ENCODE peak calls at places on chromosome 6, in six cellular contexts. One of them, this sample, is unnamed. For H3K4me1 and H3K36me3, the result is how much of the 10 kb centered on the place peaks cover.

GRCh38 chr6:93568169-93568568 is 148.8 kb upstream of the EPHA7 start:
- DNase-seq in fibroblast of lung: no peak
- DNase-seq in endothelial cell of umbilical vein: no peak
- DNase-seq in heart right ventricle: no peak
- DNase-seq in heart left ventricle: no peak
- DNase-seq in lower lobe of right lung: no peak
- DNase-seq in this sample: no peak

GRCh38 chr6:39301606-39302005 is 12.6 kb downstream of the KCNK17 start:
- DNase-seq in fibroblast of lung: no peak
- DNase-seq in endothelial cell of umbilical vein: no peak
- DNase-seq in heart right ventricle: no peak
- DNase-seq in heart left ventricle: no peak
- DNase-seq in lower lobe of right lung: no peak
- DNase-seq in this sample: no peak

GRCh38 chr6:162998777-162999176 is 271.0 kb downstream of the PACRG start:
- DNase-seq in fibroblast of lung: no peak
- DNase-seq in endothelial cell of umbilical vein: no peak
- DNase-seq in heart right ventricle: no peak
- DNase-seq in heart left ventricle: no peak
- DNase-seq in lower lobe of right lung: no peak
- DNase-seq in this sample: no peak

GRCh38 chr6:154111025-154111424 is 72.0 kb downstream of the OPRM1 start:
- DNase-seq in fibroblast of lung: no peak
- DNase-seq in endothelial cell of umbilical vein: no peak
- DNase-seq in heart right ventricle: no peak
- DNase-seq in heart left ventricle: no peak
- DNase-seq in lower lobe of right lung: no peak
- DNase-seq in this sample: no peak

GRCh38 chr6:149235130-149235561 is 82.4 kb upstream of the TAB2 start:
- DNase-seq in fibroblast of lung: peak
- DNase-seq in endothelial cell of umbilical vein: peak
- DNase-seq in heart right ventricle: no peak
- DNase-seq in heart left ventricle: peak
- DNase-seq in lower lobe of right lung: no peak
- DNase-seq in this sample: no peak

GRCh38 chr6:166008441-166009369 is 158.9 kb downstream of the TBXT start:
- DNase-seq in fibroblast of lung: peak
- DNase-seq in endothelial cell of umbilical vein: no peak
- DNase-seq in heart right ventricle: no peak
- DNase-seq in heart left ventricle: peak
- DNase-seq in lower lobe of right lung: no peak
- DNase-seq in this sample: no peak

GRCh38 chr6:140043357-140043756 is 668.9 kb upstream of the CITED2 start:
- DNase-seq in fibroblast of lung: peak
- DNase-seq in endothelial cell of umbilical vein: peak
- DNase-seq in heart right ventricle: no peak
- DNase-seq in heart left ventricle: no peak
- DNase-seq in lower lobe of right lung: no peak
- DNase-seq in this sample: no peak

GRCh38 chr6:114344216-114344970 is 1.6 kb upstream of the HS3ST5 start:
- DNase-seq in fibroblast of lung: no peak
- DNase-seq in endothelial cell of umbilical vein: peak
- DNase-seq in heart right ventricle: no peak
- DNase-seq in heart left ventricle: no peak
- DNase-seq in lower lobe of right lung: no peak
- DNase-seq in this sample: no peak

GRCh38 chr6:9463311-9463710 is 951.6 kb downstream of the TFAP2A start:
- DNase-seq in fibroblast of lung: no peak
- DNase-seq in endothelial cell of umbilical vein: no peak
- DNase-seq in heart right ventricle: no peak
- DNase-seq in heart left ventricle: no peak
- DNase-seq in lower lobe of right lung: no peak
- DNase-seq in this sample: no peak

GRCh38 chr6:49118475-49118874 is 344.6 kb downstream of the MMUT start:
- DNase-seq in fibroblast of lung: no peak
- DNase-seq in endothelial cell of umbilical vein: no peak
- DNase-seq in heart right ventricle: no peak
- DNase-seq in heart left ventricle: no peak
- DNase-seq in lower lobe of right lung: no peak
- DNase-seq in this sample: no peak

GRCh38 chr6:73263570-73263909 is 544 bp upstream of the KHDC1 start:
- DNase-seq in fibroblast of lung: no peak
- DNase-seq in endothelial cell of umbilical vein: no peak
- DNase-seq in heart right ventricle: no peak
- DNase-seq in heart left ventricle: no peak
- DNase-seq in lower lobe of right lung: no peak
- DNase-seq in this sample: no peak

GRCh38 chr6:36200998-36201596 is 4.6 kb downstream of the BRPF3 start:
- DNase-seq in fibroblast of lung: no peak
- DNase-seq in endothelial cell of umbilical vein: no peak
- DNase-seq in heart right ventricle: no peak
- DNase-seq in heart left ventricle: no peak
- DNase-seq in lower lobe of right lung: no peak
- DNase-seq in this sample: no peak

GRCh38 chr6:5898563-5898962 is 108.2 kb downstream of the NRN1 start:
- DNase-seq in fibroblast of lung: no peak
- DNase-seq in endothelial cell of umbilical vein: no peak
- DNase-seq in heart right ventricle: no peak
- DNase-seq in heart left ventricle: no peak
- DNase-seq in lower lobe of right lung: no peak
- DNase-seq in this sample: no peak

GRCh38 chr6:391559-392440 is at the start of gene IRF4:
- DNase-seq in fibroblast of lung: no peak
- DNase-seq in endothelial cell of umbilical vein: no peak
- DNase-seq in heart right ventricle: no peak
- DNase-seq in heart left ventricle: no peak
- DNase-seq in lower lobe of right lung: no peak
- DNase-seq in this sample: no peak

GRCh38 chr6:156017838-156018237 is 562.2 kb upstream of the NOX3 start:
- DNase-seq in fibroblast of lung: no peak
- DNase-seq in endothelial cell of umbilical vein: no peak
- DNase-seq in heart right ventricle: no peak
- DNase-seq in heart left ventricle: no peak
- DNase-seq in lower lobe of right lung: no peak
- DNase-seq in this sample: no peak

GRCh38 chr6:14065350-14065749 is 52.2 kb upstream of the CD83 start:
- DNase-seq in fibroblast of lung: no peak
- DNase-seq in endothelial cell of umbilical vein: no peak
- DNase-seq in heart right ventricle: no peak
- DNase-seq in heart left ventricle: no peak
- DNase-seq in lower lobe of right lung: no peak
- DNase-seq in this sample: no peak

GRCh38 chr6:3026811-3027626 is 27.3 kb downstream of the NQO2 start:
- DNase-seq in fibroblast of lung: no peak
- DNase-seq in endothelial cell of umbilical vein: no peak
- DNase-seq in heart right ventricle: no peak
- DNase-seq in heart left ventricle: no peak
- DNase-seq in lower lobe of right lung: no peak
- DNase-seq in this sample: no peak

GRCh38 chr6:101281266-101281665 is 112.2 kb upstream of the GRIK2 start:
- DNase-seq in fibroblast of lung: no peak
- DNase-seq in endothelial cell of umbilical vein: no peak
- DNase-seq in heart right ventricle: no peak
- DNase-seq in heart left ventricle: no peak
- DNase-seq in lower lobe of right lung: no peak
- DNase-seq in this sample: no peak

GRCh38 chr6:100001915-100002388 is 7.9 kb upstream of the MCHR2 start:
- DNase-seq in fibroblast of lung: peak
- DNase-seq in endothelial cell of umbilical vein: peak
- DNase-seq in heart right ventricle: peak
- DNase-seq in heart left ventricle: peak
- DNase-seq in lower lobe of right lung: peak
- DNase-seq in this sample: peak

GRCh38 chr6:4460595-4461475 is 315.4 kb upstream of the CDYL start:
- DNase-seq in fibroblast of lung: peak
- DNase-seq in endothelial cell of umbilical vein: no peak
- DNase-seq in heart right ventricle: peak
- DNase-seq in heart left ventricle: peak
- DNase-seq in lower lobe of right lung: no peak
- DNase-seq in this sample: peak

GRCh38 chr6:109455161-109455501 is 441 bp downstream of the MICAL1 start:
- DNase-seq in fibroblast of lung: peak
- DNase-seq in endothelial cell of umbilical vein: peak
- DNase-seq in heart right ventricle: no peak
- DNase-seq in heart left ventricle: no peak
- DNase-seq in lower lobe of right lung: no peak
- DNase-seq in this sample: no peak

GRCh38 chr6:67244037-67244436 is 1391.0 kb upstream of the ADGRB3 start:
- DNase-seq in fibroblast of lung: no peak
- DNase-seq in endothelial cell of umbilical vein: no peak
- DNase-seq in heart right ventricle: no peak
- DNase-seq in heart left ventricle: no peak
- DNase-seq in lower lobe of right lung: no peak
- DNase-seq in this sample: no peak

GRCh38 chr6:149045404-149045803 is 272.1 kb upstream of the TAB2 start:
- DNase-seq in fibroblast of lung: no peak
- DNase-seq in endothelial cell of umbilical vein: no peak
- DNase-seq in heart right ventricle: no peak
- DNase-seq in heart left ventricle: no peak
- DNase-seq in lower lobe of right lung: no peak
- DNase-seq in this sample: no peak

GRCh38 chr6:168439791-168440491 is 1.0 kb upstream of the SMOC2 start:
- DNase-seq in fibroblast of lung: no peak
- DNase-seq in endothelial cell of umbilical vein: no peak
- DNase-seq in heart right ventricle: no peak
- DNase-seq in heart left ventricle: no peak
- DNase-seq in lower lobe of right lung: no peak
- DNase-seq in this sample: no peak
- TF ChIP-seq CTCF in fibroblast of lung: no peak
- TF ChIP-seq CTCF in endothelial cell of umbilical vein: no peak
- TF ChIP-seq CTCF in heart right ventricle: no peak
- TF ChIP-seq CTCF in heart left ventricle: no peak
- TF ChIP-seq CTCF in lower lobe of right lung: no peak
- TF ChIP-seq CTCF in this sample: no peak

GRCh38 chr6:37516076-37516919 is 16.6 kb upstream of the CCDC167 start:
- DNase-seq in fibroblast of lung: no peak
- DNase-seq in endothelial cell of umbilical vein: no peak
- DNase-seq in heart right ventricle: peak
- DNase-seq in heart left ventricle: peak
- DNase-seq in lower lobe of right lung: peak
- DNase-seq in this sample: no peak

GRCh38 chr6:37514377-37514776 is 14.7 kb upstream of the CCDC167 start:
- DNase-seq in fibroblast of lung: peak
- DNase-seq in endothelial cell of umbilical vein: no peak
- DNase-seq in heart right ventricle: no peak
- DNase-seq in heart left ventricle: no peak
- DNase-seq in lower lobe of right lung: no peak
- DNase-seq in this sample: no peak

GRCh38 chr6:37514840-37515239 is 15.1 kb upstream of the CCDC167 start:
- DNase-seq in fibroblast of lung: no peak
- DNase-seq in endothelial cell of umbilical vein: no peak
- DNase-seq in heart right ventricle: no peak
- DNase-seq in heart left ventricle: no peak
- DNase-seq in lower lobe of right lung: no peak
- DNase-seq in this sample: no peak

GRCh38 chr6:37516920-37517405 is 17.3 kb upstream of the CCDC167 start:
- DNase-seq in fibroblast of lung: no peak
- DNase-seq in endothelial cell of umbilical vein: no peak
- DNase-seq in heart right ventricle: no peak
- DNase-seq in heart left ventricle: no peak
- DNase-seq in lower lobe of right lung: no peak
- DNase-seq in this sample: no peak

GRCh38 chr6:37515712-37516075 is 16.0 kb upstream of the CCDC167 start:
- DNase-seq in fibroblast of lung: no peak
- DNase-seq in endothelial cell of umbilical vein: no peak
- DNase-seq in heart right ventricle: no peak
- DNase-seq in heart left ventricle: no peak
- DNase-seq in lower lobe of right lung: no peak
- DNase-seq in this sample: no peak
- H3K4me1 ChIP-seq in fibroblast of lung: under half
- H3K4me1 ChIP-seq in endothelial cell of umbilical vein: under half
- H3K4me1 ChIP-seq in heart right ventricle: under half
- H3K4me1 ChIP-seq in heart left ventricle: under half
- H3K4me1 ChIP-seq in lower lobe of right lung: under half
- H3K4me1 ChIP-seq in this sample: under half

DNA sequence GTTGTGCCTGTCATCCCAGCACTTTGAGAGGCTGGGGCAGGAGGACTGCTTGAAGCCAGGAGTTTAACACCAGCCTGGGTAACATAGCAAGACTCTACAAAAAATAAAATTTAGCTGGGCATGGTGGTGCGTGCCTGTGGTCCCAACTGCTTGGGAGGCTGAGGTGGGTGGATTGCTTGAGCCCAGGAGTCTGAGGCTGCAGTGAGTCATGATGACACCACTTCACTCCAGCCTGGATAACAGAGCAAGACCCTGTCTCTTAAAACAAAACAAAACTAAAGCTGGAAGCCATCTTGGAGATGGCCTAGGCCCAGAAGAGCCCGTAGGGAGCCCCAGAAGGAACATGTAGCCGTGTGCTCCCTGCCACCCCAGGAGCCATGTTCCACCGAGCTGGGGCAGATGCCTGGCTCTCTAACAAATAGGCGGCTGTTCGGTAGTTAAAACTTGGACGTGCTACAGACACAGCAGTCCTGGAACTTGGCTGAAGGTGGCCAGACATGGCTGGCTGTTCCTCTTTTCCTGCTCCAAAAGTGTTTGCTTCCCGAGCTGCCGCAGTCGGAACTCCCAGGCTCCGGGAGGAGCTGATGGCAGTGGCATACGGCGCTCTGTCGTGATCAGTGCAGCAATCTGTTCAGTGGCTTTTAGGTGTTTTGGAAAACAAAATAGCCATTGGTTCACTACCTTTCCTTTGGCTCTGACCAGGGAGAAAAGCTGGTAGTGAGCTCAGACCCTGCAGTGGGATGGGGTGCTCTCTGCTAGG is 37.0 kb downstream of the DYNLT1 start:
- DNase-seq in fibroblast of lung: peak
- DNase-seq in endothelial cell of umbilical vein: no peak
- DNase-seq in heart right ventricle: no peak
- DNase-seq in heart left ventricle: no peak
- DNase-seq in lower lobe of right lung: no peak
- DNase-seq in this sample: no peak
- H3K36me3 ChIP-seq in fibroblast of lung: under half
- H3K36me3 ChIP-seq in endothelial cell of umbilical vein: under half
- H3K36me3 ChIP-seq in heart right ventricle: under half
- H3K36me3 ChIP-seq in heart left ventricle: half or more
- H3K36me3 ChIP-seq in lower lobe of right lung: half or more
- H3K36me3 ChIP-seq in this sample: under half

GRCh38 chr6:106885659-106886058 is 88.9 kb downstream of the CD24 start:
- DNase-seq in fibroblast of lung: no peak
- DNase-seq in endothelial cell of umbilical vein: no peak
- DNase-seq in heart right ventricle: no peak
- DNase-seq in heart left ventricle: no peak
- DNase-seq in lower lobe of right lung: no peak
- DNase-seq in this sample: no peak
- TF ChIP-seq CTCF in fibroblast of lung: no peak
- TF ChIP-seq CTCF in endothelial cell of umbilical vein: no peak
- TF ChIP-seq CTCF in heart right ventricle: no peak
- TF ChIP-seq CTCF in heart left ventricle: no peak
- TF ChIP-seq CTCF in lower lobe of right lung: no peak
- TF ChIP-seq CTCF in this sample: no peak

GRCh38 chr6:90494067-90494773 is 92.7 kb downstream of the MAP3K7 start:
- DNase-seq in fibroblast of lung: no peak
- DNase-seq in endothelial cell of umbilical vein: no peak
- DNase-seq in heart right ventricle: no peak
- DNase-seq in heart left ventricle: no peak
- DNase-seq in lower lobe of right lung: no peak
- DNase-seq in this sample: no peak
- H3K4me1 ChIP-seq in fibroblast of lung: under half
- H3K4me1 ChIP-seq in endothelial cell of umbilical vein: under half
- H3K4me1 ChIP-seq in heart right ventricle: under half
- H3K4me1 ChIP-seq in heart left ventricle: under half
- H3K4me1 ChIP-seq in lower lobe of right lung: under half
- H3K4me1 ChIP-seq in this sample: under half

This sample was measured in uterus.